ENCODE peak calls at places on chromosome 22, in five cellular contexts. E, U, V, A and I are unnamed samples.

GRCh38 chr22:32752326-32752725 is 49.2 kb upstream of the TIMP3 start:
- DNase-seq in E (no peak), U (no peak), V (peak), A (peak), I (peak)

GRCh38 chr22:35539487-35539886 is 1.1 kb upstream of the RASD2 start:
- DNase-seq in E (no peak), U (no peak), V (no peak), A (no peak), I (no peak)

GRCh38 chr22:49077036-49077393 is 750.7 kb downstream of the BRD1 start:
- DNase-seq in E (no peak), U (no peak), V (no peak), A (no peak), I (no peak)

GRCh38 chr22:45999379-45999971 is 22.5 kb upstream of the WNT7B start:
- DNase-seq in E (no peak), U (no peak), V (no peak), A (no peak), I (no peak)

GRCh38 chr22:39778055-39778454 is 115.5 kb downstream of the ENTHD1 start:
- DNase-seq in E (no peak), U (no peak), V (no peak), A (no peak), I (no peak)

GRCh38 chr22:41237707-41238569 is 2.8 kb downstream of the CHADL start:
- DNase-seq in E (peak), U (peak), V (peak), A (peak), I (peak)

GRCh38 chr22:48864748-48865147 is 962.9 kb downstream of the BRD1 start:
- DNase-seq in E (no peak), U (no peak), V (no peak), A (no peak), I (no peak)

GRCh38 chr22:26364066-26365015 is 64.7 kb upstream of the ASPHD2 start:
- DNase-seq in E (peak), U (peak), V (peak), A (peak), I (peak)

GRCh38 chr22:48494968-48495750 is 1332.5 kb downstream of the BRD1 start:
- DNase-seq in E (no peak), U (no peak), V (no peak), A (no peak), I (no peak)

GRCh38 chr22:49724893-49725489 is 102.7 kb downstream of the BRD1 start:
- DNase-seq in E (peak), U (peak), V (peak), A (peak), I (peak)

GRCh38 chr22:47695176-47695575 is 932.7 kb downstream of the TBC1D22A start:
- DNase-seq in E (no peak), U (no peak), V (no peak), A (no peak), I (no peak)

GRCh38 chr22:25843660-25844275 is 101.8 kb downstream of the MYO18B start:
- DNase-seq in E (no peak), U (no peak), V (no peak), A (no peak), I (no peak)

GRCh38 chr22:23281406-23282088 is 101.2 kb downstream of the BCR start:
- DNase-seq in E (peak), U (peak), V (peak), A (peak), I (peak)

GRCh38 chr22:31897842-31898241 is 46.5 kb upstream of the YWHAH start:
- DNase-seq in E (no peak), U (peak), V (peak), A (no peak), I (no peak)

GRCh38 chr22:48695731-48696305 is 1131.9 kb downstream of the BRD1 start:
- DNase-seq in E (no peak), U (no peak), V (no peak), A (no peak), I (no peak)

GRCh38 chr22:43994006-43994405 is 30.1 kb upstream of the PARVB start:
- DNase-seq in E (no peak), U (no peak), V (no peak), A (no peak), I (no peak)

GRCh38 chr22:43994416-43994815 is 29.7 kb upstream of the PARVB start:
- DNase-seq in E (no peak), U (no peak), V (no peak), A (no peak), I (no peak)

GRCh38 chr22:43992331-43992821 is 31.7 kb upstream of the PARVB start:
- DNase-seq in E (no peak), U (peak), V (peak), A (no peak), I (peak)

GRCh38 chr22:43991316-43992020 is 32.6 kb upstream of the PARVB start:
- DNase-seq in E (no peak), U (no peak), V (no peak), A (no peak), I (no peak)

DNA sequence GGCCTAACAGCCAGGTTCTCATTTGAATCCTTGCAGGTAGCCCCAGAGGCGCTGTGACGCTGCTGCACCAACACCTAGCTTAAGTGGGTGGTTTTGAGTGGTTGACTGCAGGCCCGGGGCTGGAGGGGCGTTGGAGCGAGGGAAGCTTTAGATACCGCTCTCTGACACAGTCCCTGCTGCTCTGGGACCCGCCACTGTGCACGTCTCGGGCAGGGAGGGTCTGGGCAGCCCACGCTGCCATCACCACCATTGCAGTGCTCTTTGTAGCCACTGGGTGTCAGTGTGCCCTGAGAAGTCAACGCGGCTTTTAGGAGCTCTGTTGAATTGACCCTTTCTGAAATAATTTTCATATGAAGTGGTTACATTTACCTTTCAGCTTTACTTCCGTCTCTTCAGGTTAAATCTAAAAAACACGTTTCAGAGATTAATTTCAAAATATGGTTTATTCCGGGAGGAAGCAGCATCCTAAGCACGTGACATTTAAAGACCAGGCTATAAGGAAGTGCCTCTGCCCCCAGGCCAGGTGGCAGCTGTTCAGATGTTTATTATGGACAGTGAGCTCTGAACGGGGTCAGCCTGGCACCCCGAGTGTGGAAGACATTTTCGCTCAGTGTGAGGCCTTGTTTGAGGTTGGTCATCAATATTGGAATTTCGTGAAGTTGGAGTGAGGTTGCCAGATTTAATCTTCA is 30.9 kb upstream of the PARVB start:
- DNase-seq in E (peak), U (peak), V (peak), A (peak), I (peak)
- H3K9ac ChIP-seq in E (no peak), U (no peak), V (no peak), A (no peak), I (no peak)

GRCh38 chr22:28883917-28884753 is 763 bp downstream of the ZNRF3 start:
- DNase-seq in E (peak), U (peak), V (peak), A (peak), I (peak)
- H3K9ac ChIP-seq in E (peak), U (peak), V (peak), A (peak), I (peak)

DNA sequence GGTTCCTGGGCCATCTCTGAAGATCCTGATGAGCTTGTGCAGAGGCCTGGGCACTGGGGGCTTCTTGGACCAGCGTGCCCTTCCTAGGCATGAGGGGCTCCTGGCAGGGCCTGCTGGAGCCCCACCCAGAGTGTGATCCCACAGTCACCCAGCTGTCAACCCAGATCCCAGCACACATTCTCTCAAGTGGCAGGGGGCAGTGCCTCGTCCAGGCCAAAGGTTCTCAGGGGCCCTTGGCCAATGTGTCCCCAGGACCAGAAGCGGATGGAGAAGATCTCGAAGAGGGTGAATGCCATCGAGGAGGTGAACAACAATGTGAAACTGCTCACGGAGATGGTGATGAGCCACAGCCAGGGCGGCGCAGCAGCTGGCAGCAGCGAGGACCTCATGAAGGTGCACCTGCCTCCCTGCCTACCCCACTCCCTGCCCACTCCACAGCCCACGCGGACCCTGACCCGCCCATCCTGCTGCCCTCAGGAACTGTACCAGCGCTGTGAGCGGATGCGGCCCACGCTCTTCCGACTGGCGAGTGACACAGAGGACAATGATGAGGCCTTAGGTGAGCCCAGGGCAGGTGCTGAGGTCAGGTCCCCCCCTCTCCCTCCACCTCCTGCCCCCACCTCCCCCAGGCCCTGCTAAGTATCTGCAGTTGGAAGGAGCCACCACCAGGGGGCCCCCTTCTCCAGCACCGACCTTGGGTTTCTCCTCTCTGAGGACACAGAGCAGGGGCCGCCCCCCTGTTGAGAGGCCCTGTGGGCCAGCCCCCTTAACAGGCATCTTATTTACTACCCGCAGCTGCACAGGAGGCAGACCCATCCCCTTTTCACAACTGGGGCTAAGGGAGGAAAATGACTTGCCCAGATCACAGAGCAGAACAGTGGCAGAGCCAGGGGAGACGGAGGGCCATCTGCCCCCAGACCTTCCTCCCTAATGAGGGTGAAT is 14.7 kb downstream of the GGA1 start:
- DNase-seq in E (peak), U (peak), V (peak), A (no peak), I (peak)
- H3K9ac ChIP-seq in E (peak), U (peak), V (peak), A (no peak), I (no peak)

GRCh38 chr22:18970180-18970947 is 34.3 kb upstream of the PRODH start:
- DNase-seq in E (peak), U (peak), V (no peak), A (peak), I (peak)
- H3K9ac ChIP-seq in E (peak), U (no peak), V (no peak), A (peak), I (peak)

GRCh38 chr22:44325718-44326548 is 13.2 kb upstream of the SHISAL1 start:
- DNase-seq in E (no peak), U (peak), V (peak), A (peak), I (peak)
- H3K9ac ChIP-seq in E (no peak), U (peak), V (peak), A (peak), I (peak)

DNA sequence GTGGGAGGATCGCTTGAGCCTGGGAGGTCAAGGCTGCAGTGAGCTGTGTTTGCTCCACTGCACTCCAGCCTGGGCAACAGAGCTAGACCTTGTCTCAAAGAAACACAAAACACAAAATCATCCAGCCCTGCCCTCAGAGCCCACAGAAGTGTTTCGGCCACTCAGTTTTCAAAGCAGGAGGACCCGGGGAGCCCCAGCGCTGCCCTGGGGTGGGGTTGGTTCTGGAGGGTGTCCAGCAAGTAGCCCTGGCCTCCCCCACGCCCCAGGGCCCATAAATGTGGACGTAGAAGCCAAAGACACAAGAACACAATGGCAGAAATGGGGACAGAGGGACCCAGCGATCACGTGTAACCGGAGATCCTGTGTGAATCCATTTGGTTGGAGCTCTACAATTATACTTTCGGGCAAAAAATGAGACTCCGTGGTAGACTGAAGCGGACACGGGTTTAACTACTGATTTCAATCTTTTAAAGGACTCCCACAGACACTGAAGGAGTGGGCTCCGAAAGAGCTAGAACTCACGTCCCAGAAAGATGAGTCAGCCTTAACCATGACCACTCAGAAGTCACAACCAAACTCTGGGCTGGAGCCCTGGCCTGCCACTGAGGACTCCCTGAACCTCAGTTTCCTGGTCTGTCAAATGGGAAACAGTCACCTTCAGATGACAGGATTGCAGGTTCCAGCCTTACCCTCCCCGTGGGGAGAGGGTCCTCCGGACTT is 9.0 kb upstream of the CYTH4 start:
- DNase-seq in E (no peak), U (peak), V (peak), A (peak), I (peak)
- H3K9ac ChIP-seq in E (no peak), U (peak), V (peak), A (no peak), I (peak)

GRCh38 chr22:19982991-19983578 is 33.5 kb downstream of the ARVCF start:
- DNase-seq in E (no peak), U (no peak), V (no peak), A (no peak), I (no peak)

GRCh38 chr22:19981961-19982920 is 34.4 kb downstream of the ARVCF start:
- DNase-seq in E (no peak), U (no peak), V (no peak), A (no peak), I (no peak)

GRCh38 chr22:19984201-19984753 is 32.3 kb downstream of the ARVCF start:
- DNase-seq in E (no peak), U (peak), V (peak), A (peak), I (peak)

GRCh38 chr22:19984851-19985811 is 31.5 kb downstream of the ARVCF start:
- DNase-seq in E (no peak), U (no peak), V (no peak), A (no peak), I (no peak)

DNA sequence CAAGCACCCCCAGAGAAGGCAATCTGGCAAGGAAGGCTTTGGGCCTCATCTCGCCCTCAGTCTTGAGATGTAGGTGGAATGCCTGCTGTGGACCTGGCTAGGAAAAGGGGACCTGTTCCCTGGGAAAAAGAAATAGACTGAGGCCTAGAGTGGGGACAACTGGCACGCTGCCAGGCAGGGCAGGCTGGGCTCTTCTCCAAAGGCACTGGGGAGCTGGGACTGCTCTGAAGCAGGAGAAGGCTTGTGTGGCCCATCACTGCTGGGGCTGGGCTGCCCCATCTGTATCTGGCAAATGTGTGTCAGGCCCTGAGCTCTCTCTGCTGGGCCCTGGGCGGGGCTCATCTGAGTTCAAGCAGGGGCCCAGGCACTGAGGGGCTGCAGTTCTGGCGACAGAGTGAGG is 32.9 kb downstream of the ARVCF start:
- DNase-seq in E (no peak), U (no peak), V (no peak), A (no peak), I (peak)
- H3K9ac ChIP-seq in E (peak), U (no peak), V (no peak), A (no peak), I (peak)

GRCh38 chr22:38312261-38312800 is 4.9 kb downstream of the CSNK1E start:
- DNase-seq in E (no peak), U (peak), V (peak), A (peak), I (peak)
- H3K9ac ChIP-seq in E (no peak), U (peak), V (peak), A (peak), I (peak)

DNA sequence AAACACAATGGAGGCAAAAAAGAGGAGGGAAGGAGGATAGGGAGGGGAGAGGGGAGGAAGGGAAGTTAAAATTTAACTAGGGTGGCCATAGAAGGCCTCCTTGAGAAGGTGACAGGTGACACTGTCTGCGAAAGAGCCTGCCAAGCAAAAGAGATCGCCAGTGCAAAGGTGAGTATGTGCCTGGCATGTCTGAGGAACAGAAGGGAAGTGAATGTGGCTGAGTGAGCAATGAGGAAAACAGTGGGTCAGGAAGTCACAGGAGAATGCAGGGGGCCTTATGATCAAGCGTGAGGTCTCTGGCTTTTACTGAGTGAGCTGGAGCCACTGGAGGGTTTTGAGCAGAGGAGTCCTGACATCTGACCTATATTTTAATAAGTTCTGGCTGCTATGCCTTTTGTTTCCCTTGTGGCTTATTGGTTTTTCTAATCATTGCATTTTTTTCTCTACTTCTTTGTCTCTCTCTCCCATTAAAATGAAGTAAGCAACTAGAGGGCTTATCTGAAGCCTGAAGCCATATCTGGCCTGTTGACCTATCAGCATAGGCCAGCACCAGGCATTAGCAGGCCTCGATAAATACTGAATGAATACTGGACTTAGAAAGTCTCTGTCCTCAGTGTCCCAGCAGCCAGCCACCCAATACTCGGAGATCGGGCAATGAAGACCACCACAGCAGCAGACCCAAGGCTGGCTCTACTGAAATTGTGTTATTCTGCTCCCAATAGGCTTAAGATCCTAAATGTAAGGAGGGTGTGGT is 5.6 kb downstream of the AP1B1 start:
- DNase-seq in E (no peak), U (no peak), V (no peak), A (no peak), I (no peak)
- H3K9ac ChIP-seq in E (no peak), U (no peak), V (no peak), A (no peak), I (no peak)

DNA sequence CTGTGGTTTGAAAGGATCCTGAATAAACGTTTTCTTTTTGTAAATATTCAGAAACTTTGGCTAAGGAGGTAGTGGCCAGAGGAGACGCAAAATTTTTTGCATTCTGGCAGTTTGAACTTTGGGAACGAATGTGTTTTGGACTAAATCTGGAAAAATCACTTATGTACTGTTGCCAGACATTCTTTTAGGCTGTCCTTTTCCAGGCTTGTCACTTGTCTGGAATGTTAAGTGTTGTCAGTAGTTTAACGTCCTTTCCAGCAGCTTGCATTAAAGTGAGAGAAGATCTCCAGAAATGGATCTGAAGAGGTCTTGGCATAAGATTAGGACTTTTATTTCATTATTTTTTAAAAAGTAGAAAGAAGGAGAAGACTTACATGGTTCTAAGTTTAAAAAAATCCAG is 18.5 kb downstream of the SPECC1L start:
- DNase-seq in E (no peak), U (peak), V (peak), A (no peak), I (peak)
- H3K9ac ChIP-seq in E (no peak), U (peak), V (no peak), A (no peak), I (peak)